ENCODE peak calls at places on chromosomes 3 and 15, in eight cellular contexts. L is psoas muscle; X is CD8-positive, alpha-beta T cell; J is thyroid gland; G is adrenal gland; F is ovary; T is uterus; U is endodermal cell. O is an unnamed sample. For H3K4me1, the result is how much of the 10 kb centered on the place peaks cover.

GRCh38 chr15:101657968-101658784 is 6.0 kb upstream of the TM2D3 start:
- DNase-seq in F (no peak), G (no peak), T (peak), U (no peak), J (peak), L (no peak), X (no peak), O (peak)

GRCh38 chr3:41175365-41175764 is 23.9 kb upstream of the CTNNB1 start:
- DNase-seq in G (no peak), X (no peak), U (peak), T (no peak), F (no peak), L (no peak), J (no peak), O (no peak)

GRCh38 chr3:72102057-72102711 is 317.2 kb upstream of the PROK2 start:
- DNase-seq in F (no peak), G (no peak), J (no peak), X (no peak), T (no peak), L (no peak), U (no peak), O (no peak)

GRCh38 chr15:82880704-82881103 is 71.3 kb downstream of the WHAMM start:
- DNase-seq in G (no peak), L (no peak), J (peak), U (no peak), F (no peak), X (no peak), T (no peak), O (no peak)

GRCh38 chr3:197775317-197775716 is 15.7 kb upstream of the LRCH3 start:
- DNase-seq in G (no peak), T (no peak), X (no peak), U (no peak), L (no peak), F (no peak), J (no peak), O (no peak)

GRCh38 chr3:155339052-155339451 is 45.6 kb upstream of the STRIT1 start:
- DNase-seq in T (no peak), L (no peak), F (no peak), X (no peak), G (no peak), U (no peak), J (no peak), O (no peak)

GRCh38 chr15:78322243-78322642 is 17.9 kb upstream of the CRABP1 start:
- DNase-seq in T (no peak), G (peak), J (no peak), U (peak), F (no peak), L (peak), X (no peak), O (no peak)

GRCh38 chr15:85711590-85712192 is 83.0 kb downstream of the KLHL25 start:
- DNase-seq in X (no peak), G (no peak), U (no peak), T (no peak), L (no peak), J (no peak), F (no peak), O (no peak)

GRCh38 chr15:72231847-72232461 is 964 bp upstream of the PKM start:
- DNase-seq in U (peak), F (no peak), J (peak), L (peak), T (peak), X (peak), G (peak), O (peak)

GRCh38 chr3:11582123-11582968 is 61.4 kb downstream of the VGLL4 start:
- DNase-seq in T (peak), X (no peak), U (peak), F (peak), L (peak), G (peak), J (peak), O (peak)

GRCh38 chr3:127889461-127889863 is 25.6 kb upstream of the KBTBD12 start:
- DNase-seq in T (peak), F (no peak), J (no peak), L (no peak), X (no peak), U (no peak), G (peak), O (no peak)

GRCh38 chr3:142027713-142028112 is 121.6 kb downstream of the TFDP2 start:
- DNase-seq in X (no peak), G (no peak), T (no peak), F (no peak), U (no peak), J (peak), L (no peak), O (no peak)

GRCh38 chr3:4821331-4821730 is 157.9 kb upstream of the BHLHE40 start:
- DNase-seq in U (no peak), T (no peak), F (no peak), L (no peak), G (no peak), X (no peak), J (peak), O (no peak)

GRCh38 chr15:67700023-67700422 is 125.3 kb upstream of the SKOR1 start:
- DNase-seq in T (no peak), G (no peak), X (no peak), U (no peak), J (no peak), L (no peak), F (no peak), O (no peak)

GRCh38 chr15:69860921-69861320 is 236.8 kb downstream of the TLE3 start:
- DNase-seq in J (no peak), G (no peak), T (no peak), L (no peak), X (no peak), F (no peak), U (no peak), O (no peak)

GRCh38 chr3:158094235-158094916 is 11.8 kb downstream of the SHOX2 start:
- DNase-seq in G (no peak), X (no peak), F (no peak), L (no peak), J (no peak), T (no peak), U (peak), O (no peak)

GRCh38 chr3:109977903-109978302 is 640.6 kb upstream of the DPPA4 start:
- DNase-seq in F (no peak), G (no peak), J (no peak), L (no peak), X (no peak), U (peak), T (no peak), O (no peak)

GRCh38 chr3:138941259-138941885 is 5.6 kb downstream of the FOXL2 start:
- DNase-seq in F (peak), T (no peak), X (no peak), L (no peak), U (peak), G (no peak), J (no peak), O (no peak)

GRCh38 chr3:129254536-129255230 is 5.3 kb downstream of the COPG1 start:
- DNase-seq in J (no peak), T (no peak), F (no peak), U (no peak), L (no peak), G (no peak), X (no peak), O (no peak)

GRCh38 chr3:160999268-160999667 is 105.9 kb downstream of the B3GALNT1 start:
- DNase-seq in J (peak), F (no peak), L (no peak), T (no peak), G (no peak), U (no peak), X (no peak), O (no peak)

GRCh38 chr3:61594144-61594977 is 33.0 kb downstream of the PTPRG start:
- DNase-seq in U (no peak), G (no peak), F (no peak), L (no peak), J (no peak), T (no peak), X (no peak), O (no peak)

GRCh38 chr15:63601026-63601726 is 4.0 kb downstream of the FBXL22 start:
- DNase-seq in F (peak), L (peak), U (peak), X (peak), J (peak), G (no peak), T (no peak), O (no peak)

GRCh38 chr3:60809857-60810256 is 441.4 kb downstream of the FHIT start:
- DNase-seq in T (no peak), X (no peak), U (no peak), J (no peak), L (no peak), F (no peak), G (no peak), O (no peak)

GRCh38 chr15:63151665-63152064 is 5.6 kb downstream of the RPS27L start:
- DNase-seq in F (no peak), X (no peak), U (no peak), J (no peak), T (no peak), G (no peak), L (no peak), O (no peak)

GRCh38 chr15:32908135-32908801 is 190.5 kb downstream of the GREM1 start:
- DNase-seq in G (no peak), U (no peak), T (no peak), L (no peak), X (no peak), J (peak), F (no peak), O (no peak)

GRCh38 chr3:186119499-186119898 is 10.6 kb upstream of the ETV5 start:
- DNase-seq in T (no peak), G (no peak), F (no peak), U (no peak), J (no peak), L (no peak), X (no peak), O (no peak)

GRCh38 chr3:193236990-193237389 is 4.0 kb upstream of the PLAAT1 start:
- DNase-seq in L (no peak), T (no peak), F (no peak), X (no peak), J (no peak), G (no peak), U (no peak), O (no peak)

GRCh38 chr15:47517737-47518136 is 199.6 kb upstream of the SEMA6D start:
- DNase-seq in X (no peak), G (no peak), F (no peak), L (no peak), T (no peak), U (no peak), J (no peak), O (no peak)

GRCh38 chr3:72489916-72490315 is 358.3 kb downstream of the SHQ1 start:
- DNase-seq in L (no peak), X (no peak), G (no peak), U (no peak), F (no peak), J (no peak), T (no peak), O (no peak)

GRCh38 chr3:28835751-28836150 is 445.1 kb upstream of the RBMS3 start:
- DNase-seq in X (no peak), T (no peak), J (peak), F (peak), U (peak), L (peak), G (peak), O (no peak)

GRCh38 chr15:57345584-57345983 is 30.7 kb upstream of the CGNL1 start:
- DNase-seq in U (peak), G (no peak), J (no peak), T (no peak), L (no peak), X (no peak), F (no peak), O (no peak)

GRCh38 chr3:105253225-105253624 is 113.5 kb upstream of the ALCAM start:
- DNase-seq in J (peak), T (no peak), F (no peak), L (no peak), U (no peak), X (no peak), G (no peak), O (peak)

GRCh38 chr3:57587946-57588345 is 9.2 kb downstream of the ARF4 start:
- DNase-seq in F (no peak), T (no peak), X (no peak), L (no peak), G (no peak), J (no peak), U (no peak), O (no peak)

GRCh38 chr3:43503067-43503728 is 118.6 kb downstream of the ANO10 start:
- DNase-seq in U (no peak), F (no peak), L (no peak), T (no peak), J (no peak), G (no peak), X (no peak), O (no peak)

GRCh38 chr3:143952569-143953069 is 19.0 kb upstream of the DIPK2A start:
- DNase-seq in T (no peak), X (no peak), U (no peak), G (no peak), F (no peak), L (no peak), J (no peak), O (no peak)
- TF ChIP-seq CTCF in T (no peak), X (no peak), U (peak), G (no peak), F (no peak), L (no peak), J (no peak), O (no peak)

DNA sequence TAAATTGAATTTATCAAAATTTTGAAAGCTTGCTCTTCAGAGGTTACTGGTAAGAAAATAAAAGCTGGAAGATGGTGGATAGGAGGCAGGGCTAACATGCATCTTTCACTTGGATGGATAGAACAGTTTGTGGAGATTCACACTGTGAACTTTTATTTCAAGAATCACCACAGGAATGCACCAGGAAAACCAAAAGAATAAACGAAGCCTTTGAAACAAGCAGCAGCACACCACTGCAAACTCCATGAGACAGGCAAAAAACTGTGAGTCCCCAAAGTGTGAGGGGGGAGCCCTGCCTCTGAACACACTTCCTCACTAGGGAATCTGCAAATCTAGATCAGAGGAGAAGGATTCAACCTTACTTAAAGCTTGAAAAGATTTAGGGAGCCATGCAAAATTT is 122.2 kb downstream of the RTP4 start:
- DNase-seq in T (no peak), L (no peak), U (no peak), F (no peak), X (no peak), G (no peak), J (no peak), O (no peak)
- H3K4me1 ChIP-seq in T (under half), L (under half), U (under half), F (under half), X (under half), G (under half), J (under half), O (under half)

GRCh38 chr3:112560330-112560729 is 1.4 kb downstream of the ATG3 start:
- DNase-seq in J (no peak), F (no peak), X (no peak), U (no peak), G (no peak), L (no peak), T (no peak), O (no peak)
- H3K27ac ChIP-seq in J (no peak), F (no peak), X (no peak), U (no peak), G (no peak), L (peak), T (peak), O (no peak)

GRCh38 chr15:90640862-90641261 is 76.3 kb upstream of the BLM start:
- DNase-seq in T (no peak), F (no peak), U (no peak), G (no peak), L (no peak), J (no peak), X (no peak), O (no peak)

GRCh38 chr15:90643301-90643632 is 73.9 kb upstream of the BLM start:
- DNase-seq in X (no peak), L (no peak), U (no peak), T (no peak), F (no peak), J (no peak), G (no peak), O (no peak)

GRCh38 chr15:90641581-90642463 is 75.3 kb upstream of the BLM start:
- DNase-seq in L (no peak), X (no peak), J (no peak), G (no peak), U (no peak), F (no peak), T (no peak), O (no peak)

GRCh38 chr15:90644526-90644925 is 72.6 kb upstream of the BLM start:
- DNase-seq in U (no peak), F (no peak), T (no peak), G (no peak), L (no peak), J (no peak), X (no peak), O (no peak)

GRCh38 chr15:90642464-90643300 is 74.5 kb upstream of the BLM start:
- DNase-seq in F (no peak), U (no peak), L (no peak), G (no peak), J (no peak), T (no peak), X (no peak), O (no peak)
- TF ChIP-seq CTCF in F (no peak), U (peak), L (no peak), G (no peak), J (no peak), T (no peak), X (no peak), O (no peak)

GRCh38 chr15:51270706-51271105 is 67.7 kb downstream of the CYP19A1 start:
- DNase-seq in X (no peak), J (no peak), F (no peak), U (no peak), T (no peak), L (no peak), G (no peak), O (no peak)
- H3K4me1 ChIP-seq in X (under half), J (under half), F (under half), U (under half), T (under half), L (under half), G (under half), O (under half)

DNA sequence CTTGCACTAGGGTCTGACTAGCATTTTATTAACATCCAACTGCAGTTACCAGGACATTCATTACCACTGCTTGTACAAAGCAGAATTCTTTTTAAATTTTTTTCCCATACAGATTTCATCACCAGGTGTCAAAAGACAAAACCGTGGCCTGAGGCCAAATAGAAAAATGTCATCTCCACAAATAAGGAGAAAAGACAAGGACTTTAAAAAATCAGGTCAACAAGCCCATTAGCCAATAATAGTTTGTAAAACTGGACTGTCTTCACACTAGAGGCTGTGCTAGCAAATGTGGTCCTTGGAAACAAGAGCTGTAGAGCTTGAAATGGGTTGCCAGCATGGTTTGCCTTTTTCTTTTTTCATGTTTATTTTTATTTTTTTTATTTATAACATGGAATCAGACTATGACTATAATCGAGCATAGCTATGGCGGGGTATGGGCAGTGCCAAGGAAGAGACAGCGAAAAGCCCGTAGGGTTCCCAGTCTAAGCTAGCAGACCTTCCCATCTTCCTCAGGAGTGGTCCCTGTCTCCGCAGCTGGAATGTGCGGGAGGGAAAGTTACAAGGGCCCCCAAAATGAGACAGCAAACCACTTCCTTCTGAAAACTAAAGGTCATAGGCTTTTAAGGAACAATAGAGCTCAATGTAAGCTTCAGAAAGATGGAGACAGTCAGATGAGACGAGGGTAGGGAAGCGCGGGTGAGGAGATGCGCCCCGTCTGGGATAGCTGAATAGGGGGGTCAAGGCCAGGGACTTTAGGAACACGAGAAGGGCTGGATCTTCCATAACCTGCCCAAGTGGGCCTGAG is 1.5 kb downstream of the PTPN9 start:
- DNase-seq in L (no peak), G (no peak), T (no peak), J (no peak), F (no peak), X (no peak), U (peak), O (no peak)
- H3K27ac ChIP-seq in L (peak), G (no peak), T (peak), J (peak), F (no peak), X (peak), U (no peak), O (peak)

GRCh38 chr3:48411606-48412374 is 18.1 kb downstream of the PLXNB1 start:
- DNase-seq in F (no peak), U (peak), J (no peak), G (no peak), T (no peak), X (no peak), L (no peak), O (no peak)

GRCh38 chr3:48410205-48411040 is 19.5 kb downstream of the PLXNB1 start:
- DNase-seq in X (no peak), J (peak), T (no peak), U (peak), L (peak), F (peak), G (peak), O (no peak)

GRCh38 chr3:48412375-48413001 is 17.4 kb downstream of the PLXNB1 start:
- DNase-seq in X (no peak), J (peak), L (peak), T (no peak), U (no peak), F (no peak), G (no peak), O (no peak)

GRCh38 chr3:48409291-48410201 is 20.3 kb downstream of the PLXNB1 start:
- DNase-seq in X (no peak), U (no peak), F (peak), T (peak), L (peak), G (peak), J (peak), O (no peak)

GRCh38 chr3:48411041-48411588 is 18.8 kb downstream of the PLXNB1 start:
- DNase-seq in J (no peak), L (no peak), T (no peak), X (no peak), U (peak), F (no peak), G (no peak), O (no peak)
- TF ChIP-seq CTCF in J (no peak), L (no peak), T (no peak), X (no peak), U (no peak), F (no peak), G (no peak), O (no peak)

GRCh38 chr3:126494831-126495230 is 19.1 kb upstream of the ZXDC start:
- DNase-seq in X (no peak), G (no peak), U (no peak), F (no peak), L (no peak), J (no peak), T (no peak), O (no peak)

GRCh38 chr3:126493731-126494130 is 18.0 kb upstream of the ZXDC start:
- DNase-seq in U (no peak), X (no peak), T (no peak), F (no peak), J (no peak), G (no peak), L (no peak), O (no peak)

GRCh38 chr3:126491221-126492013 is 15.7 kb upstream of the ZXDC start:
- DNase-seq in X (no peak), F (no peak), T (no peak), J (no peak), U (no peak), L (no peak), G (no peak), O (no peak)

GRCh38 chr3:126494204-126494603 is 18.5 kb upstream of the ZXDC start:
- DNase-seq in U (no peak), F (no peak), T (no peak), G (peak), X (no peak), L (no peak), J (no peak), O (no peak)

DNA sequence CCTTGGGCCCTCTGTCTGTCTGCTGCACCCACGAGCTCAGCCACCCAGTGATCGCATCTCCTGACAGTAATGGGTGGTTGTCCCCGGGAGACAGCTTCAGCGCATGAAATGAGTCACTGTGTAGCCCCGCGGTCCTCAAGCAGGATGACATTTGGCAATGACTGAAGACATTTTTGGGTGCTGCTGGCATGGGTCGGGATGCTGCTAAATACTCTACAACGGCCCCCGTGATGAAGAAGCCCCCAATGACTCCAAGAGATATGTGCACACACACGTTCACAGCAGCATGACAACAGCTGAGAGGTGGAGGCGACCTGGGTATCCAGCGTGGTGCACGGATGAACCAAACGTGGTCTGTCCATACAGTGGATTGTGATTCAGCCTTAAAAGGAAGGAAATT is 17.4 kb upstream of the ZXDC start:
- DNase-seq in U (no peak), F (no peak), J (no peak), X (no peak), T (no peak), G (no peak), L (no peak), O (no peak)
- H3K4me1 ChIP-seq in U (under half), F (under half), J (under half), X (under half), T (under half), G (under half), L (under half), O (under half)

O was measured in lung.